ENCODE peak calls at places on chromosomes 6 and 20, in ten cellular contexts. B is breast epithelium, M is ovary, Y is NB4, P is esophagus muscularis mucosa, O is esophagus squamous epithelium, G is A549, N is IMR-90, L is Peyer's patch, U is body of pancreas. D is an unnamed sample.
A peak's percentile ranks its signal among the peaks of the same experiment; 100 is the strongest.

GRCh38 chr20:20772492-20773047 is 60.1 kb upstream of the RALGAPA2 start:
- DNase-seq in B (no peak), M (no peak), Y (no peak), P (no peak), O (no peak), G (no peak), N (no peak), L (no peak), U (no peak), D (no peak)

GRCh38 chr6:109770047-109770446 is 79.0 kb downstream of the FIG4 start:
- DNase-seq in B (no peak), M (no peak), Y (no peak), P (no peak), O (no peak), G (no peak), N (no peak), L (no peak), U (no peak), D (no peak)

GRCh38 chr6:356828-357251 is 34.7 kb upstream of the IRF4 start:
- DNase-seq in B (no peak), M (no peak), Y (no peak), P (no peak), O (no peak), G (no peak), N (no peak), L (peak; percentile 72), U (no peak), D (peak; percentile 76)

GRCh38 chr6:155085582-155086253 is 90.6 kb downstream of the TIAM2 start:
- DNase-seq in B (no peak), M (no peak), Y (no peak), P (no peak), O (no peak), G (peak; percentile 9), N (peak; percentile 58), L (peak; percentile 65), U (peak; percentile 73), D (no peak)

GRCh38 chr6:158006331-158006730 is 24.7 kb downstream of the SYNJ2 start:
- DNase-seq in B (no peak), M (peak; percentile 8), Y (no peak), P (no peak), O (no peak), G (no peak), N (no peak), L (no peak), U (no peak), D (no peak)

GRCh38 chr6:99590728-99591672 is 15.6 kb upstream of the PRDM13 start:
- DNase-seq in B (no peak), M (no peak), Y (peak; percentile 54), P (peak; percentile 87), O (no peak), G (no peak), N (no peak), L (no peak), U (no peak), D (no peak)

GRCh38 chr6:63403725-63404124 is 83.9 kb upstream of the LGSN start:
- DNase-seq in B (no peak), M (no peak), Y (no peak), P (no peak), O (no peak), G (no peak), N (no peak), L (no peak), U (no peak), D (no peak)

GRCh38 chr6:52566853-52567279 is 10.0 kb downstream of the TRAM2 start:
- DNase-seq in B (no peak), M (no peak), Y (no peak), P (no peak), O (no peak), G (peak; percentile 5), N (peak; percentile 99), L (no peak), U (no peak), D (no peak)

GRCh38 chr6:127554435-127555006 is 22.5 kb upstream of the C6orf58 start:
- DNase-seq in B (no peak), M (no peak), Y (peak; percentile 57), P (no peak), O (no peak), G (peak; percentile 33), N (peak; percentile 27), L (no peak), U (peak; percentile 54), D (no peak)

GRCh38 chr6:159837511-159837910 is 37.4 kb downstream of the PNLDC1 start:
- DNase-seq in B (no peak), M (no peak), Y (no peak), P (no peak), O (no peak), G (no peak), N (no peak), L (no peak), U (no peak), D (no peak)

GRCh38 chr6:112501705-112502104 is 154.6 kb downstream of the RFPL4B start:
- DNase-seq in B (no peak), M (peak; percentile 20), Y (peak; percentile 12), P (no peak), O (no peak), G (no peak), N (peak; percentile 80), L (no peak), U (peak; percentile 7), D (no peak)

GRCh38 chr6:148577687-148578488 is 168.9 kb upstream of the UST start:
- DNase-seq in B (peak; percentile 55), M (peak; percentile 77), Y (peak; percentile 76), P (peak; percentile 85), O (no peak), G (peak; percentile 57), N (peak; percentile 80), L (peak; percentile 84), U (peak; percentile 80), D (peak; percentile 27)

GRCh38 chr6:169341706-169342105 is 88.1 kb upstream of the THBS2 start:
- DNase-seq in B (no peak), M (no peak), Y (no peak), P (no peak), O (no peak), G (no peak), N (no peak), L (no peak), U (no peak), D (no peak)

GRCh38 chr6:34888874-34889555 is at the start of gene ANKS1A:
- DNase-seq in B (peak; percentile 86), M (peak; percentile 90), Y (peak; percentile 83), P (peak; percentile 95), O (peak; percentile 8), G (peak; percentile 60), N (peak; percentile 21), L (peak; percentile 95), U (peak; percentile 94), D (peak; percentile 71)
- TF ChIP-seq POLR2A in B (peak; percentile 68), M (peak; percentile 87), Y (peak; percentile 40), P (no peak), O (peak; percentile 79), G (peak; percentile 43), N (no peak), L (peak; percentile 85), U (peak; percentile 75), D (no peak)

DNA sequence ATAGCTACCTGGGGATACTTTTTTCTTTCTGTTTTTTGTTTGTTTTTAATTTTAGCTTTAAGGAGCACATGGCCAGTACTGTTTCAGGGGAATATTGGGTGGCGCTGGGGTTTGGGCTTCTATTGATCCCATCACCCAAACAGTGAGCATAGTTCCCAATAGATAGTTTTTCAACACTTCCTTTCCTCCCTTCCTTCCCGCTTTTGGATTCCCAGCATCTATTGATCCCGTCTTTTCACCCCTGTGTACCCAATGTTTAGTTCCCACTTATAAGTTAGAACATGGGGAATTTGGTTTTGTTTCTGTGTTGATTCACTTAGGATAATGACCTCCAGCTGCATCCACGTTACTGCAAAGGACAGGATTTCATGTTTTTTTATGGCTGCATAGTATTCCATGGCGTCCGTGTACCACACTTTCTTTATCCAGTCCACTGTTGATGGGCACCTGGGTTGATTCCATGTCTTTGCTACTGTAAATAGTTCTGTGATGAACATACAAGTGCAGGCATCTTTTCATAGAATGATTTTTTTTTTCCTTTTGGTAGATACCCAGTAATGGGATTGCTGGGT is 20.1 kb downstream of the NQO2 start:
- DNase-seq in B (no peak), M (no peak), Y (no peak), P (no peak), O (no peak), G (no peak), N (no peak), L (no peak), U (no peak), D (no peak)
- TF ChIP-seq POLR2A in B (no peak), M (no peak), Y (no peak), P (no peak), O (no peak), G (no peak), N (no peak), L (no peak), U (no peak), D (no peak)

GRCh38 chr20:62405981-62406513 is 1.0 kb downstream of the CABLES2 start:
- DNase-seq in B (no peak), M (no peak), Y (no peak), P (no peak), O (no peak), G (no peak), N (no peak), L (no peak), U (no peak), D (no peak)

GRCh38 chr20:62406635-62407176 is 379 bp downstream of the CABLES2 start:
- DNase-seq in B (no peak), M (peak; percentile 61), Y (no peak), P (no peak), O (no peak), G (no peak), N (no peak), L (no peak), U (peak; percentile 43), D (no peak)

GRCh38 chr20:62408640-62409039 is 1.6 kb upstream of the CABLES2 start:
- DNase-seq in B (no peak), M (no peak), Y (no peak), P (no peak), O (no peak), G (no peak), N (no peak), L (no peak), U (no peak), D (no peak)

GRCh38 chr20:62408055-62408454 is 970 bp upstream of the CABLES2 start:
- DNase-seq in B (no peak), M (no peak), Y (no peak), P (no peak), O (no peak), G (no peak), N (no peak), L (no peak), U (no peak), D (no peak)

GRCh38 chr20:62407221-62407992 is at the start of gene CABLES2:
- DNase-seq in B (peak; percentile 91), M (peak; percentile 92), Y (peak; percentile 96), P (peak; percentile 96), O (peak; percentile 72), G (peak; percentile 84), N (peak; percentile 92), L (peak; percentile 97), U (peak; percentile 96), D (peak; percentile 98)
- TF ChIP-seq POLR2A in B (no peak), M (no peak), Y (peak; percentile 40), P (no peak), O (no peak), G (no peak), N (no peak), L (peak; percentile 19), U (no peak), D (peak; percentile 37)

GRCh38 chr6:152226119-152226518 is 411.0 kb downstream of the SYNE1 start:
- DNase-seq in B (no peak), M (no peak), Y (no peak), P (no peak), O (no peak), G (no peak), N (no peak), L (no peak), U (no peak), D (no peak)
- TF ChIP-seq POLR2A in B (no peak), M (no peak), Y (no peak), P (no peak), O (no peak), G (no peak), N (no peak), L (no peak), U (no peak), D (no peak)

D was measured in GM12892.